ENCODE peak calls at places on chromosomes 6 and 20, in ten cellular contexts. C is lung, T is PC-3, J is left lung, P is A549, I is thyroid gland, L is adrenal gland, S is right cardiac atrium, N is skeletal muscle cell, U is PC-9. R is an unnamed sample.

GRCh38 chr6:14612016-14612415 is 494.4 kb downstream of the CD83 start:
- DNase-seq in C (no peak), T (peak), J (no peak), P (no peak), I (no peak), L (no peak), S (no peak), N (no peak), U (no peak), R (no peak)

GRCh38 chr20:41231136-41231535 is 86.4 kb downstream of the ZHX3 start:
- DNase-seq in C (no peak), T (no peak), J (no peak), P (no peak), I (no peak), L (no peak), S (no peak), N (no peak), U (no peak), R (no peak)

GRCh38 chr6:106692112-106692822 is 62.9 kb downstream of the QRSL1 start:
- DNase-seq in C (no peak), T (peak), J (no peak), P (peak), I (peak), L (peak), S (peak), N (peak), U (peak), R (peak)

GRCh38 chr20:43751167-43752050 is 24.6 kb upstream of the GTSF1L start:
- DNase-seq in C (no peak), T (peak), J (no peak), P (no peak), I (no peak), L (no peak), S (no peak), N (peak), U (peak), R (no peak)

GRCh38 chr6:135938588-135939215 is 87.2 kb downstream of the PDE7B start:
- DNase-seq in C (no peak), T (peak), J (no peak), P (no peak), I (no peak), L (no peak), S (peak), N (peak), U (no peak), R (no peak)

GRCh38 chr6:148837941-148838340 is 91.1 kb downstream of the UST start:
- DNase-seq in C (no peak), T (peak), J (no peak), P (peak), I (peak), L (no peak), S (no peak), N (no peak), U (peak), R (no peak)

GRCh38 chr6:119256392-119256791 is 93.2 kb downstream of the MAN1A1 start:
- DNase-seq in C (no peak), T (no peak), J (no peak), P (no peak), I (no peak), L (no peak), S (no peak), N (no peak), U (no peak), R (no peak)

GRCh38 chr6:79697430-79697829 is 66.3 kb downstream of the SH3BGRL2 start:
- DNase-seq in C (no peak), T (no peak), J (no peak), P (no peak), I (no peak), L (no peak), S (no peak), N (no peak), U (no peak), R (no peak)

GRCh38 chr6:36625161-36625919 is 31.2 kb downstream of the SRSF3 start:
- DNase-seq in C (no peak), T (peak), J (no peak), P (no peak), I (peak), L (peak), S (peak), N (peak), U (no peak), R (no peak)

GRCh38 chr6:155530219-155530834 is 74.7 kb upstream of the NOX3 start:
- DNase-seq in C (no peak), T (peak), J (no peak), P (no peak), I (no peak), L (peak), S (no peak), N (no peak), U (no peak), R (no peak)

GRCh38 chr20:24102749-24103148 is 114.2 kb upstream of the GGTLC1 start:
- DNase-seq in C (no peak), T (peak), J (no peak), P (no peak), I (no peak), L (no peak), S (no peak), N (no peak), U (no peak), R (no peak)

GRCh38 chr6:107736713-107737396 is 87.3 kb downstream of the SCML4 start:
- DNase-seq in C (no peak), T (no peak), J (no peak), P (no peak), I (no peak), L (no peak), S (no peak), N (no peak), U (no peak), R (no peak)

GRCh38 chr20:45972500-45973183 is 639 bp upstream of the ZNF335 start:
- DNase-seq in C (no peak), T (peak), J (peak), P (no peak), I (no peak), L (no peak), S (no peak), N (no peak), U (no peak), R (no peak)

GRCh38 chr6:50966532-50966931 is 147.9 kb downstream of the TFAP2B start:
- DNase-seq in C (no peak), T (no peak), J (no peak), P (no peak), I (no peak), L (no peak), S (no peak), N (no peak), U (no peak), R (no peak)

GRCh38 chr6:41182069-41183034 is 18.6 kb downstream of the TREML2 start:
- DNase-seq in C (peak), T (peak), J (no peak), P (peak), I (peak), L (peak), S (no peak), N (peak), U (peak), R (peak)

GRCh38 chr20:9220874-9221547 is 152.1 kb downstream of the PLCB4 start:
- DNase-seq in C (no peak), T (no peak), J (no peak), P (no peak), I (peak), L (no peak), S (no peak), N (peak), U (no peak), R (peak)

GRCh38 chr20:25065625-25066338 is 7.8 kb upstream of the ACSS1 start:
- DNase-seq in C (peak), T (peak), J (no peak), P (peak), I (peak), L (peak), S (no peak), N (no peak), U (peak), R (no peak)

GRCh38 chr20:45392733-45393132 is 14.6 kb upstream of the TP53TG5 start:
- DNase-seq in C (no peak), T (peak), J (no peak), P (no peak), I (no peak), L (no peak), S (no peak), N (no peak), U (no peak), R (no peak)

GRCh38 chr20:57439432-57439831 is 48.2 kb downstream of the RBM38 start:
- DNase-seq in C (peak), T (peak), J (peak), P (no peak), I (peak), L (peak), S (peak), N (no peak), U (peak), R (no peak)

GRCh38 chr6:44177691-44178423 is 19.2 kb downstream of the CAPN11 start:
- DNase-seq in C (peak), T (no peak), J (peak), P (no peak), I (peak), L (peak), S (peak), N (no peak), U (no peak), R (no peak)

GRCh38 chr6:32432050-32432450 is 7.6 kb upstream of the HLA-DRA start:
- DNase-seq in C (no peak), T (peak), J (no peak), P (peak), I (no peak), L (no peak), S (no peak), N (no peak), U (no peak), R (no peak)

GRCh38 chr6:44397424-44398169 is 10.1 kb downstream of the CDC5L start:
- DNase-seq in C (no peak), T (no peak), J (no peak), P (no peak), I (no peak), L (no peak), S (no peak), N (no peak), U (no peak), R (no peak)

GRCh38 chr20:25369529-25369928 is 21.1 kb downstream of the ABHD12 start:
- DNase-seq in C (no peak), T (no peak), J (no peak), P (no peak), I (peak), L (no peak), S (no peak), N (no peak), U (no peak), R (peak)

GRCh38 chr6:29263001-29263400 is 38.5 kb upstream of the OR14J1 start:
- DNase-seq in C (no peak), T (no peak), J (no peak), P (no peak), I (no peak), L (no peak), S (no peak), N (no peak), U (no peak), R (no peak)

GRCh38 chr6:135329851-135330803 is 149.0 kb downstream of the MYB start:
- DNase-seq in C (no peak), T (no peak), J (no peak), P (no peak), I (no peak), L (no peak), S (no peak), N (no peak), U (no peak), R (no peak)

GRCh38 chr6:24931752-24932691 is 3.7 kb downstream of the RIPOR2 start:
- DNase-seq in C (no peak), T (peak), J (no peak), P (no peak), I (peak), L (no peak), S (no peak), N (no peak), U (no peak), R (no peak)

GRCh38 chr6:101462576-101462975 is 69.1 kb downstream of the GRIK2 start:
- DNase-seq in C (no peak), T (peak), J (no peak), P (no peak), I (no peak), L (no peak), S (no peak), N (no peak), U (no peak), R (no peak)

GRCh38 chr6:25623065-25623464 is 28.9 kb upstream of the SCGN start:
- DNase-seq in C (no peak), T (no peak), J (no peak), P (no peak), I (no peak), L (no peak), S (no peak), N (no peak), U (no peak), R (no peak)

GRCh38 chr6:47076422-47077344 is 34.6 kb upstream of the ADGRF1 start:
- DNase-seq in C (peak), T (no peak), J (no peak), P (no peak), I (peak), L (peak), S (no peak), N (no peak), U (no peak), R (no peak)

GRCh38 chr20:58570181-58570859 is 55.1 kb upstream of the APCDD1L start:
- DNase-seq in C (no peak), T (no peak), J (peak), P (no peak), I (no peak), L (no peak), S (no peak), N (no peak), U (no peak), R (no peak)

GRCh38 chr6:111718326-111718725 is 112.6 kb upstream of the TRAF3IP2 start:
- DNase-seq in C (no peak), T (no peak), J (no peak), P (no peak), I (no peak), L (no peak), S (no peak), N (no peak), U (no peak), R (no peak)

GRCh38 chr6:46411798-46412197 is 79.5 kb downstream of the RCAN2 start:
- DNase-seq in C (no peak), T (no peak), J (no peak), P (no peak), I (no peak), L (no peak), S (no peak), N (no peak), U (no peak), R (no peak)

GRCh38 chr6:53947780-53948179 is 153.0 kb downstream of the LRRC1 start:
- DNase-seq in C (no peak), T (no peak), J (no peak), P (no peak), I (no peak), L (no peak), S (no peak), N (no peak), U (no peak), R (no peak)

GRCh38 chr6:155313602-155314091 is 637 bp downstream of the TFB1M start:
- DNase-seq in C (no peak), T (peak), J (no peak), P (peak), I (no peak), L (no peak), S (no peak), N (no peak), U (no peak), R (no peak)

GRCh38 chr20:17488916-17489600 is 42.1 kb downstream of the BFSP1 start:
- DNase-seq in C (no peak), T (no peak), J (no peak), P (no peak), I (no peak), L (no peak), S (no peak), N (no peak), U (no peak), R (no peak)

GRCh38 chr6:21999012-21999528 is 297.8 kb downstream of the PRL start:
- DNase-seq in C (no peak), T (no peak), J (no peak), P (no peak), I (no peak), L (no peak), S (no peak), N (peak), U (no peak), R (peak)

GRCh38 chr6:79301290-79301689 is 66.8 kb upstream of the HMGN3 start:
- DNase-seq in C (no peak), T (peak), J (no peak), P (no peak), I (no peak), L (no peak), S (no peak), N (no peak), U (no peak), R (no peak)

GRCh38 chr20:47352332-47353223 is 3.9 kb downstream of the ZMYND8 start:
- DNase-seq in C (peak), T (peak), J (peak), P (no peak), I (peak), L (peak), S (peak), N (no peak), U (no peak), R (peak)
- H3K4me3 ChIP-seq in C (peak), T (peak), J (peak), P (peak), I (no peak), L (no peak), S (peak), N (peak), U (peak), R (peak)

GRCh38 chr6:30881392-30881986 is 2.8 kb upstream of the DDR1 start:
- DNase-seq in C (no peak), T (no peak), J (no peak), P (no peak), I (no peak), L (no peak), S (no peak), N (no peak), U (no peak), R (no peak)
- H3K4me3 ChIP-seq in C (no peak), T (no peak), J (no peak), P (no peak), I (no peak), L (no peak), S (no peak), N (peak), U (no peak), R (no peak)

GRCh38 chr20:62805711-62806382 is 1.2 kb downstream of the OGFR start:
- DNase-seq in C (peak), T (no peak), J (peak), P (no peak), I (peak), L (peak), S (no peak), N (no peak), U (no peak), R (no peak)

GRCh38 chr20:62804632-62805364 is at the start of gene OGFR:
- DNase-seq in C (peak), T (peak), J (peak), P (no peak), I (peak), L (no peak), S (peak), N (no peak), U (peak), R (peak)

GRCh38 chr20:62805365-62805710 is 703 bp downstream of the OGFR start:
- DNase-seq in C (no peak), T (peak), J (no peak), P (no peak), I (no peak), L (no peak), S (no peak), N (no peak), U (no peak), R (peak)

GRCh38 chr20:62807444-62808210 is 3.0 kb downstream of the OGFR start:
- DNase-seq in C (no peak), T (no peak), J (no peak), P (no peak), I (no peak), L (no peak), S (no peak), N (no peak), U (no peak), R (no peak)

GRCh38 chr20:62806383-62807050 is 1.9 kb downstream of the OGFR start:
- DNase-seq in C (no peak), T (no peak), J (no peak), P (no peak), I (no peak), L (no peak), S (no peak), N (no peak), U (no peak), R (no peak)
- H3K4me3 ChIP-seq in C (no peak), T (peak), J (peak), P (peak), I (no peak), L (no peak), S (no peak), N (peak), U (peak), R (no peak)

GRCh38 chr6:108873971-108874370 is 25.7 kb downstream of the ARMC2 start:
- DNase-seq in C (no peak), T (no peak), J (no peak), P (no peak), I (no peak), L (no peak), S (no peak), N (no peak), U (no peak), R (no peak)

GRCh38 chr6:108875161-108875555 is 26.9 kb downstream of the ARMC2 start:
- DNase-seq in C (no peak), T (no peak), J (no peak), P (no peak), I (no peak), L (no peak), S (no peak), N (no peak), U (no peak), R (no peak)

GRCh38 chr6:108873251-108873650 is 25.0 kb downstream of the ARMC2 start:
- DNase-seq in C (no peak), T (no peak), J (no peak), P (no peak), I (no peak), L (no peak), S (no peak), N (no peak), U (no peak), R (no peak)

GRCh38 chr6:108872001-108872974 is 24.1 kb downstream of the ARMC2 start:
- DNase-seq in C (no peak), T (no peak), J (no peak), P (no peak), I (peak), L (no peak), S (no peak), N (no peak), U (no peak), R (no peak)

DNA sequence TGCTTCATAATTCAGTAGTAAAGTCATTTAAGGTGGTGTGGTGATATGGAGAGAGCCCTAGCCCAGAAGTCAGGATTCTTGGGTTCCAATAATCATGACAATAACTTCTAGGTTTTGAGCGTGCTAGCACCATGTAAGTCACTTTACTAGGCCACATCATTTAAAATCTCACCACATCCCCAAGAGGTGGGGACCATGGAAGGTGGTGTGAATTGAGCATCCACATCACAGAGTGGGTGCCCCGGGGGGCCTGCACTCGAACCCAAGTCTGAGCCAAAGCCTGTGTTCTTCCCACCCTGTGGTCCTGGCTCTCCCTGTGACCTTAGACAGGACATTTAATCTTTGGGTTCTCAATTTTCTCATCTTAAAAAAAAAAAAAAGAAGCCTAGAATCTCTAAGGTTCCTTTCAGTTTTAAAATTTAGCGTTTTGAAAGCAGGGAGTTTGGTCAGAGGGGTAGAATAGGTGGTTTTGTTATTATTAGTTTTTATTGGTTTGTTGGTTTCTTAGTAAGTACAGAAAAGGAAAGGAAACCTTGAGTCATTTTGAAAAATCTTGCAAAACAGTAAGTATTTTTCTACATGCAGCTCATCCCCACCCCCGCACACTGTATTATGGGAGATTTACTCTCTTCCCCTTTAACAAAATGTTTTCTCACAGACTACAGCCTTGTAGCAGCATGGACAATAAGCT is 26.4 kb downstream of the ARMC2 start:
- DNase-seq in C (no peak), T (no peak), J (no peak), P (no peak), I (peak), L (peak), S (peak), N (peak), U (no peak), R (no peak)
- H3K4me3 ChIP-seq in C (no peak), T (no peak), J (no peak), P (no peak), I (no peak), L (no peak), S (no peak), N (no peak), U (no peak), R (no peak)

GRCh38 chr20:4593149-4593525 is 128.6 kb upstream of the PRND start:
- DNase-seq in C (no peak), T (no peak), J (no peak), P (no peak), I (no peak), L (no peak), S (no peak), N (no peak), U (no peak), R (no peak)
- H3K4me3 ChIP-seq in C (no peak), T (peak), J (no peak), P (no peak), I (no peak), L (no peak), S (no peak), N (no peak), U (peak), R (no peak)

DNA sequence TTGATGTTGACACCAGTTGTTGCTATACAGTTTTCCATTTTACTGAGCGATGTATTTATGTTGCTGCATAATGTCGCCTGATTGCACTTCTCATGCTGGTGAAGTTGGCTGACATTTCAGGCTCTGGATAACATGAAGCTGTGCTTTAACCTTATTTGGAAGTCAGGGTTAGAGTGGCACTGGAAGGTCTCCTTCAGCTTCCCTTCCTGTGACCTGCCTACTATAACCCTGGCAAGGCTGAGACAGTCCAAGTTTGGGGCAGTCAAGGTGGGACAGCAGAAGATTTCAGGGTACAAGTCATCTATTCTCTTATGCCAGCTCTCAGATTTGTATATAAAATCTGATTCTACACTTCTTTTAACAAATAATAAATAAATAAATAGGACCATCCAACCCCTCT is 127.6 kb downstream of the AIG1 start:
- DNase-seq in C (no peak), T (no peak), J (no peak), P (no peak), I (no peak), L (no peak), S (no peak), N (no peak), U (no peak), R (no peak)
- H3K4me3 ChIP-seq in C (no peak), T (no peak), J (no peak), P (no peak), I (no peak), L (no peak), S (no peak), N (no peak), U (no peak), R (no peak)

GRCh38 chr20:11917663-11918062 is at the start of gene BTBD3:
- DNase-seq in C (peak), T (no peak), J (no peak), P (no peak), I (peak), L (peak), S (peak), N (peak), U (no peak), R (no peak)
- H3K4me3 ChIP-seq in C (peak), T (no peak), J (peak), P (no peak), I (no peak), L (no peak), S (peak), N (peak), U (no peak), R (no peak)